ENCODE peak calls at places on chromosomes 11 and 22, in four cellular contexts. C, N, R and Q are unnamed samples.
A peak's percentile ranks its signal among the peaks of the same experiment; 100 is the strongest.

GRCh38 chr22:37566329-37566837 is 6.1 kb downstream of the CDC42EP1 start:
- DNase-seq in C (peak; percentile 33), N (peak; percentile 80), R (no peak), Q (no peak)

GRCh38 chr11:134613646-134614045 is 201.6 kb upstream of the B3GAT1 start:
- DNase-seq in C (no peak), N (no peak), R (no peak), Q (no peak)

GRCh38 chr11:122632178-122632824 is 23.2 kb upstream of the UBASH3B start:
- DNase-seq in C (no peak), N (no peak), R (no peak), Q (no peak)

GRCh38 chr22:36022162-36022561 is 6.5 kb downstream of the RBFOX2 start:
- DNase-seq in C (no peak), N (no peak), R (no peak), Q (no peak)

GRCh38 chr22:48798281-48799226 is 1029.1 kb downstream of the BRD1 start:
- DNase-seq in C (no peak), N (peak; percentile 49), R (no peak), Q (no peak)

GRCh38 chr11:47399860-47400812 is 8.3 kb upstream of the SLC39A13 start:
- DNase-seq in C (peak; percentile 37), N (peak; percentile 80), R (no peak), Q (no peak)

GRCh38 chr11:95371147-95371546 is 140.1 kb upstream of the SESN3 start:
- DNase-seq in C (no peak), N (no peak), R (no peak), Q (no peak)

GRCh38 chr11:112265659-112266409 is 5.2 kb upstream of the PLET1 start:
- DNase-seq in C (no peak), N (no peak), R (no peak), Q (no peak)

GRCh38 chr22:41070665-41071331 is 21.6 kb upstream of the EP300 start:
- DNase-seq in C (no peak), N (no peak), R (no peak), Q (no peak)

GRCh38 chr11:9016916-9017642 is 13.3 kb upstream of the NRIP3 start:
- DNase-seq in C (no peak), N (no peak), R (no peak), Q (no peak)

GRCh38 chr11:61917357-61918109 is at the start of gene RAB3IL1:
- DNase-seq in C (no peak), N (peak; percentile 62), R (no peak), Q (peak; percentile 84)

GRCh38 chr11:19576054-19576453 is 136.6 kb upstream of the NAV2 start:
- DNase-seq in C (no peak), N (no peak), R (no peak), Q (no peak)

GRCh38 chr11:129117595-129118350 is 74.4 kb downstream of the ARHGAP32 start:
- DNase-seq in C (peak; percentile 8), N (peak; percentile 65), R (peak; percentile 10), Q (no peak)

GRCh38 chr11:124760806-124761205 is 1.3 kb downstream of the ESAM start:
- DNase-seq in C (no peak), N (no peak), R (no peak), Q (no peak)

GRCh38 chr22:49768077-49768476 is 59.6 kb downstream of the BRD1 start:
- DNase-seq in C (no peak), N (peak; percentile 60), R (no peak), Q (peak; percentile 44)